ENCODE peak calls at places on chromosome 18, in four cellular contexts. O is WTC11, L is K562, B is GM12878. W is an unnamed sample.

GRCh38 chr18:77162580-77162979 is 30.0 kb upstream of the MBP start:
- DNase-seq in O (no peak), L (no peak), B (no peak), W (no peak)

GRCh38 chr18:42509702-42510424 is 554.8 kb downstream of the PIK3C3 start:
- DNase-seq in O (no peak), L (no peak), B (peak), W (no peak)

GRCh38 chr18:42814618-42815017 is 300.9 kb downstream of the RIT2 start:
- DNase-seq in O (no peak), L (no peak), B (no peak), W (no peak)

GRCh38 chr18:489244-490023 is 11.1 kb downstream of the COLEC12 start:
- DNase-seq in O (no peak), L (no peak), B (no peak), W (no peak)

GRCh38 chr18:8800041-8800441 is 94.7 kb downstream of the MTCL1 start:
- DNase-seq in O (no peak), L (no peak), B (no peak), W (no peak)

GRCh38 chr18:44898536-44898935 is 217.8 kb downstream of the SETBP1 start:
- DNase-seq in O (no peak), L (no peak), B (no peak), W (no peak)

GRCh38 chr18:10329116-10329515 is 125.3 kb upstream of the APCDD1 start:
- DNase-seq in O (no peak), L (no peak), B (no peak), W (no peak)

GRCh38 chr18:78686976-78687685 is 292.5 kb upstream of the SALL3 start:
- DNase-seq in O (no peak), L (no peak), B (no peak), W (no peak)

GRCh38 chr18:26301681-26302080 is 75.4 kb downstream of the TAF4B start:
- DNase-seq in O (no peak), L (no peak), B (no peak), W (no peak)

GRCh38 chr18:72692086-72692485 is 147.9 kb upstream of the CBLN2 start:
- DNase-seq in O (peak), L (no peak), B (no peak), W (no peak)

GRCh38 chr18:69636529-69637301 is 236.0 kb downstream of the DOK6 start:
- DNase-seq in O (peak), L (no peak), B (no peak), W (peak)

GRCh38 chr18:49055787-49056186 is 105.0 kb upstream of the SMAD7 start:
- DNase-seq in O (no peak), L (peak), B (peak), W (no peak)

GRCh38 chr18:35407871-35408481 is 30.8 kb upstream of the ZNF396 start:
- DNase-seq in O (no peak), L (peak), B (no peak), W (peak)

GRCh38 chr18:74128114-74128513 is 19.5 kb downstream of the FBXO15 start:
- DNase-seq in O (no peak), L (no peak), B (no peak), W (no peak)

GRCh38 chr18:10061566-10061965 is 147.8 kb downstream of the VAPA start:
- DNase-seq in O (no peak), L (no peak), B (no peak), W (no peak)

GRCh38 chr18:9209230-9209629 is 72.6 kb downstream of the ANKRD12 start:
- DNase-seq in O (no peak), L (no peak), B (no peak), W (no peak)

GRCh38 chr18:57819671-57820460 is 16.8 kb upstream of the ATP8B1 start:
- DNase-seq in O (no peak), L (peak), B (no peak), W (peak)
- TF ChIP-seq NR2C2 in O (no peak), L (no peak), B (no peak), W (no peak)

GRCh38 chr18:58567453-58568196 is 61.3 kb downstream of the ALPK2 start:
- DNase-seq in O (no peak), L (no peak), B (no peak), W (peak)
- TF ChIP-seq NR2C2 in O (no peak), L (no peak), B (no peak), W (no peak)

GRCh38 chr18:61697306-61697909 is 195.4 kb downstream of the RNF152 start:
- DNase-seq in O (no peak), L (no peak), B (no peak), W (no peak)
- TF ChIP-seq NR2C2 in O (no peak), L (no peak), B (no peak), W (no peak)

GRCh38 chr18:3058328-3059191 is 45.6 kb upstream of the LPIN2 start:
- DNase-seq in O (no peak), L (no peak), B (no peak), W (peak)
- TF ChIP-seq NR2C2 in O (no peak), L (no peak), B (no peak), W (no peak)

GRCh38 chr18:50751490-50751889 is 68.3 kb downstream of the MRO start:
- DNase-seq in O (no peak), L (no peak), B (no peak), W (no peak)

GRCh38 chr18:50751947-50752346 is 67.9 kb downstream of the MRO start:
- DNase-seq in O (no peak), L (no peak), B (no peak), W (no peak)

GRCh38 chr18:50753311-50753710 is 66.5 kb downstream of the MRO start:
- DNase-seq in O (no peak), L (no peak), B (no peak), W (no peak)

GRCh38 chr18:50757358-50757757 is 62.5 kb downstream of the MRO start:
- DNase-seq in O (no peak), L (no peak), B (no peak), W (no peak)

GRCh38 chr18:50754297-50754696 is 65.5 kb downstream of the MRO start:
- DNase-seq in O (no peak), L (no peak), B (no peak), W (no peak)
- TF ChIP-seq NR2C2 in O (no peak), L (no peak), B (no peak), W (no peak)

GRCh38 chr18:4544131-4544530 is 89.0 kb upstream of the DLGAP1 start:
- DNase-seq in O (no peak), L (no peak), B (no peak), W (no peak)
- TF ChIP-seq NR2C2 in O (no peak), L (no peak), B (no peak), W (no peak)

GRCh38 chr18:36441872-36442271 is 144.4 kb downstream of the FHOD3 start:
- DNase-seq in O (no peak), L (no peak), B (no peak), W (no peak)
- TF ChIP-seq NR2C2 in O (no peak), L (no peak), B (no peak), W (no peak)

GRCh38 chr18:6537468-6537867 is 122.8 kb upstream of the L3MBTL4 start:
- DNase-seq in O (no peak), L (no peak), B (no peak), W (no peak)

GRCh38 chr18:6547476-6547875 is 132.8 kb upstream of the L3MBTL4 start:
- DNase-seq in O (no peak), L (no peak), B (no peak), W (no peak)

GRCh38 chr18:6546229-6546628 is 131.5 kb upstream of the L3MBTL4 start:
- DNase-seq in O (no peak), L (no peak), B (no peak), W (no peak)

GRCh38 chr18:6542296-6542695 is 127.6 kb upstream of the L3MBTL4 start:
- DNase-seq in O (no peak), L (no peak), B (no peak), W (no peak)

GRCh38 chr18:6543330-6543908 is 128.7 kb upstream of the L3MBTL4 start:
- DNase-seq in O (no peak), L (peak), B (no peak), W (peak)
- TF ChIP-seq NR2C2 in O (no peak), L (no peak), B (no peak), W (no peak)

GRCh38 chr18:58514773-58515172 is 114.1 kb downstream of the ALPK2 start:
- DNase-seq in O (no peak), L (no peak), B (no peak), W (no peak)

GRCh38 chr18:58513615-58514014 is 115.3 kb downstream of the ALPK2 start:
- DNase-seq in O (no peak), L (no peak), B (no peak), W (no peak)

GRCh38 chr18:58516514-58517285 is 112.2 kb downstream of the ALPK2 start:
- DNase-seq in O (no peak), L (no peak), B (no peak), W (no peak)

GRCh38 chr18:58512648-58513338 is 116.1 kb downstream of the ALPK2 start:
- DNase-seq in O (no peak), L (no peak), B (no peak), W (no peak)

GRCh38 chr18:58515175-58515574 is 113.7 kb downstream of the ALPK2 start:
- DNase-seq in O (no peak), L (no peak), B (no peak), W (no peak)
- TF ChIP-seq NR2C2 in O (no peak), L (no peak), B (no peak), W (no peak)